ENCODE peak calls at places on chromosomes 3 and 15, in eight cellular contexts. H, V, R, P, S, Y, E and C are unnamed samples.

GRCh38 chr3:4826237-4827100 is 152.8 kb upstream of the BHLHE40 start:
- DNase-seq in H (no peak), V (no peak), R (no peak), P (peak; percentile 39), S (peak; percentile 49), Y (no peak), E (no peak), C (no peak)

GRCh38 chr15:48671381-48672022 is 26.0 kb upstream of the FBN1 start:
- DNase-seq in H (no peak), V (no peak), R (no peak), P (no peak), S (no peak), Y (peak; percentile 14), E (no peak), C (no peak)

GRCh38 chr3:196144383-196145105 is 62.7 kb upstream of the TFRC start:
- DNase-seq in H (no peak), V (no peak), R (no peak), P (no peak), S (no peak), Y (no peak), E (no peak), C (no peak)

GRCh38 chr3:165549037-165549436 is 288.2 kb downstream of the BCHE start:
- DNase-seq in H (no peak), V (no peak), R (no peak), P (no peak), S (no peak), Y (no peak), E (no peak), C (no peak)

GRCh38 chr3:60839242-60839641 is 412.0 kb downstream of the FHIT start:
- DNase-seq in H (no peak), V (peak; percentile 26), R (no peak), P (no peak), S (no peak), Y (no peak), E (no peak), C (no peak)

GRCh38 chr15:87522997-87523396 is 733.5 kb downstream of the NTRK3 start:
- DNase-seq in H (no peak), V (no peak), R (no peak), P (no peak), S (no peak), Y (no peak), E (no peak), C (no peak)

GRCh38 chr15:51647128-51647562 is 24.6 kb upstream of the DMXL2 start:
- DNase-seq in H (no peak), V (peak; percentile 47), R (no peak), P (no peak), S (peak; percentile 42), Y (peak; percentile 40), E (no peak), C (no peak)

GRCh38 chr15:32113224-32113623 is 82.9 kb downstream of the CHRNA7 start:
- DNase-seq in H (no peak), V (no peak), R (no peak), P (no peak), S (no peak), Y (no peak), E (peak; percentile 41), C (no peak)

GRCh38 chr3:147903037-147903436 is 493.9 kb downstream of the ZIC1 start:
- DNase-seq in H (no peak), V (no peak), R (no peak), P (peak; percentile 46), S (no peak), Y (no peak), E (no peak), C (no peak)

GRCh38 chr3:126509565-126510322 is 7.8 kb downstream of the UROC1 start:
- DNase-seq in H (no peak), V (no peak), R (no peak), P (no peak), S (no peak), Y (no peak), E (no peak), C (no peak)

GRCh38 chr3:142318331-142318730 is 92.9 kb upstream of the GK5 start:
- DNase-seq in H (no peak), V (no peak), R (no peak), P (no peak), S (no peak), Y (no peak), E (no peak), C (no peak)

GRCh38 chr3:72312339-72312738 is 527.4 kb upstream of the PROK2 start:
- DNase-seq in H (peak; percentile 26), V (no peak), R (no peak), P (no peak), S (no peak), Y (no peak), E (no peak), C (no peak)

GRCh38 chr3:72307438-72308105 is 522.6 kb upstream of the PROK2 start:
- DNase-seq in H (no peak), V (no peak), R (no peak), P (no peak), S (peak; percentile 52), Y (no peak), E (no peak), C (no peak)

GRCh38 chr3:72309626-72310025 is 524.7 kb upstream of the PROK2 start:
- DNase-seq in H (no peak), V (no peak), R (no peak), P (no peak), S (no peak), Y (no peak), E (no peak), C (peak; percentile 69)

GRCh38 chr3:72311425-72311824 is 526.5 kb upstream of the PROK2 start:
- DNase-seq in H (no peak), V (no peak), R (no peak), P (no peak), S (no peak), Y (no peak), E (no peak), C (no peak)

GRCh38 chr3:72310028-72310987 is 525.4 kb upstream of the PROK2 start:
- DNase-seq in H (peak; percentile 84), V (peak; percentile 54), R (no peak), P (no peak), S (peak; percentile 97), Y (no peak), E (peak; percentile 16), C (no peak)
- TF ChIP-seq POLR2AphosphoS5 in H (no peak), V (no peak), R (no peak), P (no peak), S (peak; percentile 90), Y (no peak), E (no peak), C (no peak)

DNA sequence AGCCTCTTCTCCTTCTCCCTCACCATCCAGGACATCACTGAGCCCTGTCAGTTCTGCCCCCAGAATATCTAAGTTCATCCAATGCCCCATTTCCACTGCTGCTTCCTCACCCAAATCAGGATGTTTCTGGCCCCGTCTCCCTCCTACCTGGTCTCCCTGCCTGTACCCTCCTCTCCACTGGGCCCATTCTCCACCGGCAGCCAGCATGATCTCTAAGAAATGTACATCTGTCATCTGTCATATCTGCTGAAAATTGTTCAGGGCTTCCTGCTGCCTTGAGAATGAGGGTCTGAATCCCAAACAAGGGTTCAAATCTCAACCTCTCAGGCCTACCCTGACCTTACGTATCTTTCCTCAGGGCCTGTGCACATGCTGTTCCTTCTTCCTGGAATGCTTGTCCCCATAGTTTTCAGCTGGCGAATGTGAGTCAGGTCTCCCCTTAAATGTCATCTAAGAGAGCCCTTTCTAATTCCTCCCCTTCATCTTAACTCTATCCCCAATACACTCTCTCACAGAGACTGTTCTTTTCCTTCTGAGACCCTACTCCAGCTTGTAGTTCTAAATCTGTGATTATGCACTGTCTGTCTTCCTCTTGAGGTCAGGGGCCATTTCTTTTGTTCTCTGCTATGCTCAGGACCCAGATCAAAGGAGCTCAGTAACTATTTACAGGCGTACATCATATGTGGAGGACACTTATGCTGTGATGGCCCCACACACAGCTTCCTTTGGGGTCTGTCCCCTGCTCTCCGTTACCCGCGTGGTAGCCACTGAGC is 40.8 kb downstream of the SMAD3 start:
- DNase-seq in H (no peak), V (no peak), R (no peak), P (no peak), S (peak; percentile 60), Y (no peak), E (no peak), C (no peak)
- H3K9ac ChIP-seq in H (no peak overlapping the region), V (peak overlapping the region; percentile 71), R (peak overlapping the region; percentile 76), P (no peak overlapping the region), S (peak overlapping the region; percentile 74), Y (no peak overlapping the region), E (peak overlapping the region; percentile 46), C (no peak overlapping the region)

DNA sequence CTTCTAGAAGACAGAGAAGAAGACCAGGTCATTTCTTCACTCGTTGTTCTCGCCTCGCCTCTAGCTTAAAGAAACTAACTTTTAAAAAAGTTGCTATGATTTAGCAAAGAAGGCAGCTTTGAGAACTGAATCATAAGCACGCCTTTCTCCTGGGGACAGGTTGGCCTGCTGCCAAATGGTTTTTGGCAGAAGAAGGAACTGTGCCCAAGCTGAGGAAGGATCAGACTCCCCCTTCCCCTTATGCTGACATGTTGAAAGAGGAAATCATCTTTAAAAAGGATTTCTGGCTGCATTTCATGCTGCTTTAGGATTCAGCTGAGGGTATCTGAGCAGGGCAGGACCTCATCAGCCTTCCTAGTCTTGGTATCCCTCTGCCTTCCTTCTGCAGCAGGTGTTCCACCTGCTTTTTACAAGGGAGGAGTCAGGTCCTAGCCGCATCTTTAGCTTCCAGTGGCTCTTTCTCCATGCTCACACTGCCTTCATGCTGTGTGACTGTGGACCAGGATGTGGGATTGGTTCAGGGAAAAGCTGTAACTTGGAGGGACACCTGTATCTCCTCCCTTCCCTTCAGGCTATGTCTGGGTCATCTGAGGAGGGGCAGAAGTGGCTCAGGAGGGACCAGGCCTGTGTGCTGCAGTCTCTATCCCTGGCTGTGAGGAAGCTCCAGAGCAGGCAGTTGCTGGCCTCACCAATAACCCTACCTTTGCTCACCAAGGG is 34.1 kb upstream of the HACD2 start:
- DNase-seq in H (no peak), V (no peak), R (no peak), P (no peak), S (peak; percentile 48), Y (no peak), E (no peak), C (peak; percentile 83)
- TF ChIP-seq POLR2AphosphoS5 in H (no peak), V (peak; percentile 16), R (no peak), P (no peak), S (no peak), Y (no peak), E (no peak), C (no peak)

DNA sequence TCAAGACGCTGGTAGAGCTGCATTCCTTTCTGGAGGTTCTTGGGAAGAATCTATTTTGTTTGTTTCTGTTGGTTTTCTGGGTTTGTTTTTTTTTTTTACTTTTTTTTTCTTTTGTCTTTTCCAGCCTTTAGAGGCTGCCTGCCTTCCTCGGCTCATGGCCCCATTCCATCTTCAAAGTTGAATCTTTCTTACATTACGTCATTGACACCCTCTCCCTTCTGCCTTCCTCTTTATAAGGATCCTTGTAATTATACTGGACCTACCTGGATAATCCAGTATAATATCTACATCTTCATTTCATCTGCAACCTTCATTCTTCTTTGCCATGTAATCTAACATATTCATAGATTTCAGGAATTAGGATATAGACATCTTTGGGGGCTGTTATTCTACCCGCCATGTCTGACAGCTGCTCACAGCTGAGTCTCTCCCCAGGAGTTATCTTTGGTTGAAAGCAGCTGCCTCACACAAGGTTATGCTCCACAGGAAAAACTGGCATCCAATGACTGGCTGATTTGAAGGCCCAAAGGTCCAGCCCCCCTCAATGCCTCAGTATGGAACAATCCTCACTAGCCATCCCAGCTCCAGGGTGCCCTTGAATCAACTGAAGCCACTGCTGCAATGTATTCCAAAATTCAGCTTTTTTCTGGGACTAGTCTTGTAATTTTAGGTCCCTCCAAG is 38.4 kb upstream of the THBS1 start:
- DNase-seq in H (no peak), V (no peak), R (no peak), P (no peak), S (no peak), Y (no peak), E (no peak), C (no peak)
- H3K9ac ChIP-seq in H (no peak overlapping the region), V (no peak overlapping the region), R (no peak overlapping the region), P (no peak overlapping the region), S (no peak overlapping the region), Y (no peak overlapping the region), E (no peak overlapping the region), C (no peak overlapping the region)

GRCh38 chr3:98519351-98519750 is 3.4 kb downstream of the CLDND1 start:
- DNase-seq in H (no peak), V (no peak), R (no peak), P (no peak), S (no peak), Y (no peak), E (no peak), C (no peak)
- TF ChIP-seq POLR2AphosphoS5 in H (peak; percentile 74), V (no peak), R (no peak), P (no peak), S (no peak), Y (no peak), E (no peak), C (no peak)